ENCODE peak calls at places on chromosomes 3 and 15, in ten cellular contexts. One of them, this sample, is unnamed. For H3K27me3, the result is how much of the 10 kb centered on the place peaks cover.

GRCh38 chr15:65404196-65404872 is 18.4 kb downstream of the IGDCC4 start:
- DNase-seq in aorta: no peak
- DNase-seq in MM.1S: no peak
- DNase-seq in PC-3: no peak
- DNase-seq in GM06990: no peak
- DNase-seq in CD4-positive, CD25-positive, alpha-beta regulatory T cell: no peak
- DNase-seq in H7: peak
- DNase-seq in K562: no peak
- DNase-seq in bronchial epithelial cell: no peak
- DNase-seq in Peyer's patch: no peak
- DNase-seq in this sample: no peak

GRCh38 chr3:26437678-26438077 is 184.9 kb upstream of the LRRC3B start:
- DNase-seq in H7: no peak
- DNase-seq in CD4-positive, CD25-positive, alpha-beta regulatory T cell: no peak
- DNase-seq in Peyer's patch: no peak
- DNase-seq in GM06990: no peak
- DNase-seq in aorta: no peak
- DNase-seq in bronchial epithelial cell: peak
- DNase-seq in MM.1S: no peak
- DNase-seq in K562: no peak
- DNase-seq in PC-3: peak
- DNase-seq in this sample: no peak

GRCh38 chr15:25181290-25182097 is 226.7 kb downstream of the SNRPN start:
- DNase-seq in GM06990: no peak
- DNase-seq in CD4-positive, CD25-positive, alpha-beta regulatory T cell: no peak
- DNase-seq in K562: no peak
- DNase-seq in bronchial epithelial cell: no peak
- DNase-seq in Peyer's patch: peak
- DNase-seq in H7: peak
- DNase-seq in aorta: peak
- DNase-seq in MM.1S: no peak
- DNase-seq in PC-3: no peak
- DNase-seq in this sample: no peak

GRCh38 chr3:64049832-64050231 is 26.5 kb upstream of the PSMD6 start:
- DNase-seq in MM.1S: no peak
- DNase-seq in Peyer's patch: no peak
- DNase-seq in bronchial epithelial cell: no peak
- DNase-seq in aorta: no peak
- DNase-seq in PC-3: no peak
- DNase-seq in H7: peak
- DNase-seq in CD4-positive, CD25-positive, alpha-beta regulatory T cell: no peak
- DNase-seq in GM06990: no peak
- DNase-seq in K562: no peak
- DNase-seq in this sample: no peak

GRCh38 chr15:48806151-48806550 is 4.7 kb downstream of the CEP152 start:
- DNase-seq in PC-3: no peak
- DNase-seq in H7: no peak
- DNase-seq in GM06990: no peak
- DNase-seq in Peyer's patch: no peak
- DNase-seq in bronchial epithelial cell: no peak
- DNase-seq in CD4-positive, CD25-positive, alpha-beta regulatory T cell: no peak
- DNase-seq in aorta: no peak
- DNase-seq in MM.1S: no peak
- DNase-seq in K562: no peak
- DNase-seq in this sample: peak

GRCh38 chr3:127484601-127485388 is 105.7 kb downstream of the TPRA1 start:
- DNase-seq in K562: no peak
- DNase-seq in bronchial epithelial cell: no peak
- DNase-seq in GM06990: no peak
- DNase-seq in CD4-positive, CD25-positive, alpha-beta regulatory T cell: no peak
- DNase-seq in PC-3: no peak
- DNase-seq in Peyer's patch: peak
- DNase-seq in MM.1S: no peak
- DNase-seq in aorta: no peak
- DNase-seq in H7: peak
- DNase-seq in this sample: no peak

GRCh38 chr3:114451051-114451451 is 157.2 kb downstream of the TIGIT start:
- DNase-seq in CD4-positive, CD25-positive, alpha-beta regulatory T cell: no peak
- DNase-seq in MM.1S: peak
- DNase-seq in H7: no peak
- DNase-seq in PC-3: no peak
- DNase-seq in GM06990: no peak
- DNase-seq in Peyer's patch: no peak
- DNase-seq in aorta: no peak
- DNase-seq in K562: no peak
- DNase-seq in bronchial epithelial cell: no peak
- DNase-seq in this sample: peak

GRCh38 chr15:99928429-99928981 is 195.3 kb upstream of the LYSMD4 start:
- DNase-seq in GM06990: peak
- DNase-seq in H7: peak
- DNase-seq in Peyer's patch: peak
- DNase-seq in bronchial epithelial cell: peak
- DNase-seq in CD4-positive, CD25-positive, alpha-beta regulatory T cell: peak
- DNase-seq in MM.1S: peak
- DNase-seq in aorta: peak
- DNase-seq in K562: peak
- DNase-seq in PC-3: peak
- DNase-seq in this sample: peak

GRCh38 chr15:58058068-58058467 is 7.4 kb downstream of the ALDH1A2 start:
- DNase-seq in GM06990: no peak
- DNase-seq in CD4-positive, CD25-positive, alpha-beta regulatory T cell: no peak
- DNase-seq in MM.1S: no peak
- DNase-seq in H7: no peak
- DNase-seq in K562: no peak
- DNase-seq in aorta: no peak
- DNase-seq in Peyer's patch: no peak
- DNase-seq in PC-3: no peak
- DNase-seq in bronchial epithelial cell: no peak
- DNase-seq in this sample: no peak
- H3K27me3 ChIP-seq in GM06990: under half
- H3K27me3 ChIP-seq in CD4-positive, CD25-positive, alpha-beta regulatory T cell: under half
- H3K27me3 ChIP-seq in MM.1S: under half
- H3K27me3 ChIP-seq in H7: half or more
- H3K27me3 ChIP-seq in K562: under half
- H3K27me3 ChIP-seq in aorta: under half
- H3K27me3 ChIP-seq in Peyer's patch: under half
- H3K27me3 ChIP-seq in PC-3: under half
- H3K27me3 ChIP-seq in bronchial epithelial cell: under half
- H3K27me3 ChIP-seq in this sample: half or more

DNA sequence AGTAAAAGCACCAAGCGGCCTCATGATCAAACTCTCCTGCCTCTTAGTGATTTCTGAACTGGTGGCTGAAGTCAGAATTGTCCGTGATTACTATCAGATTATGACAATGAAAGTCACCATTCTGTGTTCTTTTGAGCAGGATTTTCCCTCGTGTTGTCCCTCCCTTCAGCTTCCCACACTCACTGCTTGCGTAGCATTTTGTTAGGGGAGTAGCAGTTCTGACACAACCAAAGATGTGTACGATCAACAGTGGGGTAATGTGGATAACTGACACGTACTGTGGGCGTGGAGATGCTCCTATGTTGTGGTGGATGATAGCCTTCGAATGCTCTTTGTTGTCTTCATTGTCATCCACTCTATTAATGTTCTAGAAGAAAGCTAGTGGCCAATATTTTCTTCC is 67.8 kb upstream of the ICE2 start:
- DNase-seq in aorta: no peak
- DNase-seq in Peyer's patch: no peak
- DNase-seq in MM.1S: no peak
- DNase-seq in PC-3: no peak
- DNase-seq in bronchial epithelial cell: no peak
- DNase-seq in K562: no peak
- DNase-seq in H7: no peak
- DNase-seq in CD4-positive, CD25-positive, alpha-beta regulatory T cell: no peak
- DNase-seq in GM06990: no peak
- DNase-seq in this sample: no peak
- H3K27me3 ChIP-seq in aorta: under half
- H3K27me3 ChIP-seq in Peyer's patch: under half
- H3K27me3 ChIP-seq in MM.1S: under half
- H3K27me3 ChIP-seq in PC-3: under half
- H3K27me3 ChIP-seq in bronchial epithelial cell: under half
- H3K27me3 ChIP-seq in K562: under half
- H3K27me3 ChIP-seq in H7: under half
- H3K27me3 ChIP-seq in CD4-positive, CD25-positive, alpha-beta regulatory T cell: under half
- H3K27me3 ChIP-seq in GM06990: under half
- H3K27me3 ChIP-seq in this sample: under half

GRCh38 chr3:31008986-31009385 is 114.5 kb upstream of the GADL1 start:
- DNase-seq in H7: no peak
- DNase-seq in GM06990: no peak
- DNase-seq in bronchial epithelial cell: peak
- DNase-seq in aorta: no peak
- DNase-seq in Peyer's patch: no peak
- DNase-seq in K562: no peak
- DNase-seq in PC-3: peak
- DNase-seq in MM.1S: no peak
- DNase-seq in CD4-positive, CD25-positive, alpha-beta regulatory T cell: peak
- DNase-seq in this sample: no peak

GRCh38 chr3:31009881-31010280 is 115.4 kb upstream of the GADL1 start:
- DNase-seq in H7: peak
- DNase-seq in bronchial epithelial cell: peak
- DNase-seq in CD4-positive, CD25-positive, alpha-beta regulatory T cell: no peak
- DNase-seq in K562: no peak
- DNase-seq in GM06990: no peak
- DNase-seq in Peyer's patch: no peak
- DNase-seq in aorta: no peak
- DNase-seq in MM.1S: no peak
- DNase-seq in PC-3: peak
- DNase-seq in this sample: peak

GRCh38 chr3:31010491-31010890 is 116.0 kb upstream of the GADL1 start:
- DNase-seq in GM06990: no peak
- DNase-seq in K562: no peak
- DNase-seq in Peyer's patch: no peak
- DNase-seq in CD4-positive, CD25-positive, alpha-beta regulatory T cell: no peak
- DNase-seq in aorta: no peak
- DNase-seq in PC-3: peak
- DNase-seq in MM.1S: no peak
- DNase-seq in bronchial epithelial cell: peak
- DNase-seq in H7: no peak
- DNase-seq in this sample: no peak

GRCh38 chr3:31013843-31014242 is 119.4 kb upstream of the GADL1 start:
- DNase-seq in CD4-positive, CD25-positive, alpha-beta regulatory T cell: no peak
- DNase-seq in GM06990: no peak
- DNase-seq in bronchial epithelial cell: no peak
- DNase-seq in aorta: no peak
- DNase-seq in MM.1S: no peak
- DNase-seq in Peyer's patch: no peak
- DNase-seq in PC-3: no peak
- DNase-seq in K562: no peak
- DNase-seq in H7: no peak
- DNase-seq in this sample: no peak

DNA sequence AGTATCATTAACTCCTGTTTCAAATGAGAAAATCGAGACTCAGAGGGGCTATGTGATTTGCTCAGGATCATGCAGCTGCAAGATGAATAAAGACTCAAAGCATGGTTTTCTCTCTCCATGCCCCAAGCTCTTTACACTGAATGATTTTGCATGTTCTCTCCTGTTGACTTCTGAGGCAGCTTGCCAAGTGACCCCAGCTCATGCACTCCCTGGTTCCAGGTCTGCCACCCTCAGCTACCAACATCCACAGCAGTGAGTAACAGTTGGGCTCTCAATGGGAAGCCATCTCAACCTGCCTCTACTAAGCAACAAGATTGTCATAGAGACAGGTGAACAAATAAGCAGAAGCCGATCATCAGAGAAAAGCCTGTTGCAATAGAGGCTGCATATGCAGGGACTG is 116.9 kb upstream of the GADL1 start:
- DNase-seq in bronchial epithelial cell: no peak
- DNase-seq in H7: no peak
- DNase-seq in CD4-positive, CD25-positive, alpha-beta regulatory T cell: no peak
- DNase-seq in GM06990: no peak
- DNase-seq in PC-3: peak
- DNase-seq in K562: no peak
- DNase-seq in Peyer's patch: no peak
- DNase-seq in MM.1S: no peak
- DNase-seq in aorta: no peak
- DNase-seq in this sample: no peak
- H3K27me3 ChIP-seq in bronchial epithelial cell: under half
- H3K27me3 ChIP-seq in H7: under half
- H3K27me3 ChIP-seq in CD4-positive, CD25-positive, alpha-beta regulatory T cell: under half
- H3K27me3 ChIP-seq in GM06990: under half
- H3K27me3 ChIP-seq in PC-3: under half
- H3K27me3 ChIP-seq in K562: under half
- H3K27me3 ChIP-seq in Peyer's patch: under half
- H3K27me3 ChIP-seq in MM.1S: under half
- H3K27me3 ChIP-seq in aorta: under half
- H3K27me3 ChIP-seq in this sample: under half

GRCh38 chr3:65604863-65605526 is 433.7 kb downstream of the MAGI1 start:
- DNase-seq in K562: peak
- DNase-seq in bronchial epithelial cell: peak
- DNase-seq in MM.1S: no peak
- DNase-seq in H7: no peak
- DNase-seq in aorta: no peak
- DNase-seq in GM06990: no peak
- DNase-seq in CD4-positive, CD25-positive, alpha-beta regulatory T cell: no peak
- DNase-seq in PC-3: peak
- DNase-seq in Peyer's patch: no peak
- DNase-seq in this sample: no peak

GRCh38 chr3:65597225-65597951 is 441.3 kb downstream of the MAGI1 start:
- DNase-seq in MM.1S: no peak
- DNase-seq in bronchial epithelial cell: no peak
- DNase-seq in H7: peak
- DNase-seq in CD4-positive, CD25-positive, alpha-beta regulatory T cell: no peak
- DNase-seq in aorta: no peak
- DNase-seq in GM06990: no peak
- DNase-seq in K562: no peak
- DNase-seq in Peyer's patch: no peak
- DNase-seq in PC-3: no peak
- DNase-seq in this sample: peak

GRCh38 chr3:65597952-65598413 is 440.7 kb downstream of the MAGI1 start:
- DNase-seq in MM.1S: no peak
- DNase-seq in H7: peak
- DNase-seq in bronchial epithelial cell: no peak
- DNase-seq in Peyer's patch: no peak
- DNase-seq in PC-3: no peak
- DNase-seq in GM06990: no peak
- DNase-seq in aorta: no peak
- DNase-seq in K562: peak
- DNase-seq in CD4-positive, CD25-positive, alpha-beta regulatory T cell: no peak
- DNase-seq in this sample: no peak

GRCh38 chr3:65603631-65604030 is 435.1 kb downstream of the MAGI1 start:
- DNase-seq in MM.1S: no peak
- DNase-seq in bronchial epithelial cell: no peak
- DNase-seq in Peyer's patch: no peak
- DNase-seq in GM06990: no peak
- DNase-seq in PC-3: no peak
- DNase-seq in K562: no peak
- DNase-seq in CD4-positive, CD25-positive, alpha-beta regulatory T cell: no peak
- DNase-seq in H7: no peak
- DNase-seq in aorta: no peak
- DNase-seq in this sample: no peak

DNA sequence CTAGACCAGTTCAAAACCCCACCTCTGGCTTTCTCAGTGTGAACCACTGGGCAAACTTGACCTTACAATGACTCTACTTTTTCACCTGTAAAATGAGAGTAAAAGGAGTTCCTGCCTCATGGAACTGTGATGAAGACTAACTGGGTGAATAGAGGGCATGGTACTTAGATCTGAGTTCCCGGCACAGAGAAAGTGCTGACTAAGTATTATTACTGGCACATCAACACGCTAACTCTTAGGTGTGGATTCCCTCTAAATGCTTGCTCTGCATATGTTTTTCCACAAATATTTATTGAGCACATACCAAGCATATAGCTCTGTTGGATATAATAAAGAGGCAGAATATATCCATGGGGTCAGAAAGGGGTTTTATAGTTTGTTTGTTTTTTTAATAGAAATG is 437.8 kb downstream of the MAGI1 start:
- DNase-seq in aorta: no peak
- DNase-seq in Peyer's patch: no peak
- DNase-seq in GM06990: no peak
- DNase-seq in K562: no peak
- DNase-seq in MM.1S: no peak
- DNase-seq in CD4-positive, CD25-positive, alpha-beta regulatory T cell: no peak
- DNase-seq in PC-3: no peak
- DNase-seq in H7: no peak
- DNase-seq in bronchial epithelial cell: no peak
- DNase-seq in this sample: no peak
- H3K27me3 ChIP-seq in aorta: under half
- H3K27me3 ChIP-seq in Peyer's patch: under half
- H3K27me3 ChIP-seq in GM06990: under half
- H3K27me3 ChIP-seq in K562: under half
- H3K27me3 ChIP-seq in MM.1S: under half
- H3K27me3 ChIP-seq in CD4-positive, CD25-positive, alpha-beta regulatory T cell: under half
- H3K27me3 ChIP-seq in PC-3: under half
- H3K27me3 ChIP-seq in H7: under half
- H3K27me3 ChIP-seq in bronchial epithelial cell: under half
- H3K27me3 ChIP-seq in this sample: under half

This sample was measured in cardiac muscle cell.